ENCODE peak calls at places on chromosomes 16 and 17, in six cellular contexts. Q is adrenal gland, R is nephron progenitor cell, K is astrocyte of the spinal cord, V is RPMI7951, W is choroid plexus epithelial cell. X is an unnamed sample.

GRCh38 chr16:82753821-82754220 is 127.1 kb downstream of the CDH13 start:
- DNase-seq in R (no peak), K (peak), V (peak), Q (no peak), W (no peak), X (no peak)

GRCh38 chr17:10549108-10549842 is at the start of gene MYH2:
- DNase-seq in Q (no peak), W (no peak), K (no peak), V (no peak), R (no peak), X (no peak)

GRCh38 chr16:81486555-81487061 is 42.0 kb downstream of the CMIP start:
- DNase-seq in W (peak), Q (peak), K (peak), V (no peak), R (no peak), X (no peak)

GRCh38 chr16:931651-932500 is 38.9 kb downstream of the LMF1 start:
- DNase-seq in R (no peak), Q (no peak), W (no peak), V (no peak), K (no peak), X (no peak)

GRCh38 chr16:59964232-59964924 is 1230.3 kb upstream of the GOT2 start:
- DNase-seq in W (no peak), K (no peak), V (peak), Q (no peak), R (no peak), X (no peak)

GRCh38 chr16:87233928-87234327 is 83.3 kb downstream of the C16orf95 start:
- DNase-seq in Q (no peak), W (peak), K (peak), R (no peak), V (peak), X (peak)

GRCh38 chr16:14186007-14186953 is 115.2 kb downstream of the MRTFB start:
- DNase-seq in K (peak), R (peak), V (peak), Q (no peak), W (peak), X (no peak)

GRCh38 chr17:44350733-44351226 is 5.7 kb downstream of the GRN start:
- DNase-seq in W (peak), K (peak), V (peak), Q (peak), R (peak), X (peak)

GRCh38 chr16:77359065-77359502 is 75.8 kb downstream of the ADAMTS18 start:
- DNase-seq in R (no peak), K (peak), Q (no peak), V (peak), W (peak), X (peak)

GRCh38 chr17:28547623-28548416 is 4.6 kb downstream of the UNC119 start:
- DNase-seq in W (peak), V (peak), Q (peak), K (peak), R (peak), X (peak)